ENCODE peak calls at places on chromosome 16, in seven cellular contexts. One of them, this sample, is unnamed.

GRCh38 chr16:77785365-77785764 is 3.0 kb upstream of the VAT1L start:
- DNase-seq in breast epithelium: no peak
- DNase-seq in left lung: no peak
- DNase-seq in tibial artery: no peak
- DNase-seq in activated CD8-positive, alpha-beta T cell treated with anti-CD3 and anti-CD28 coated beads for 36 hours: no peak
- DNase-seq in heart left ventricle: no peak
- DNase-seq in NCI-H1694 treated with DMSO at 0.1 percent for 48 hours: no peak
- DNase-seq in this sample: no peak

GRCh38 chr16:16015849-16016248 is 66.4 kb downstream of the ABCC1 start:
- DNase-seq in heart left ventricle: no peak
- DNase-seq in breast epithelium: no peak
- DNase-seq in NCI-H1694 treated with DMSO at 0.1 percent for 48 hours: no peak
- DNase-seq in left lung: no peak
- DNase-seq in tibial artery: no peak
- DNase-seq in activated CD8-positive, alpha-beta T cell treated with anti-CD3 and anti-CD28 coated beads for 36 hours: no peak
- DNase-seq in this sample: no peak

GRCh38 chr16:74092336-74092735 is 204.3 kb upstream of the PSMD7 start:
- DNase-seq in activated CD8-positive, alpha-beta T cell treated with anti-CD3 and anti-CD28 coated beads for 36 hours: no peak
- DNase-seq in breast epithelium: no peak
- DNase-seq in left lung: no peak
- DNase-seq in NCI-H1694 treated with DMSO at 0.1 percent for 48 hours: no peak
- DNase-seq in tibial artery: no peak
- DNase-seq in heart left ventricle: no peak
- DNase-seq in this sample: no peak

GRCh38 chr16:57867000-57867561 is 64.8 kb upstream of the KIFC3 start:
- DNase-seq in NCI-H1694 treated with DMSO at 0.1 percent for 48 hours: no peak
- DNase-seq in activated CD8-positive, alpha-beta T cell treated with anti-CD3 and anti-CD28 coated beads for 36 hours: no peak
- DNase-seq in tibial artery: no peak
- DNase-seq in breast epithelium: no peak
- DNase-seq in left lung: no peak
- DNase-seq in heart left ventricle: no peak
- DNase-seq in this sample: no peak

GRCh38 chr16:15857779-15858560 is 1.1 kb upstream of the MYH11 start:
- DNase-seq in activated CD8-positive, alpha-beta T cell treated with anti-CD3 and anti-CD28 coated beads for 36 hours: no peak
- DNase-seq in heart left ventricle: peak
- DNase-seq in breast epithelium: peak
- DNase-seq in NCI-H1694 treated with DMSO at 0.1 percent for 48 hours: no peak
- DNase-seq in tibial artery: peak
- DNase-seq in left lung: no peak
- DNase-seq in this sample: no peak

GRCh38 chr16:21634216-21634615 is 18.2 kb downstream of the IGSF6 start:
- DNase-seq in breast epithelium: no peak
- DNase-seq in tibial artery: no peak
- DNase-seq in NCI-H1694 treated with DMSO at 0.1 percent for 48 hours: no peak
- DNase-seq in heart left ventricle: no peak
- DNase-seq in activated CD8-positive, alpha-beta T cell treated with anti-CD3 and anti-CD28 coated beads for 36 hours: peak
- DNase-seq in left lung: no peak
- DNase-seq in this sample: no peak

GRCh38 chr16:67016681-67017450 is 12.1 kb upstream of the CBFB start:
- DNase-seq in activated CD8-positive, alpha-beta T cell treated with anti-CD3 and anti-CD28 coated beads for 36 hours: peak
- DNase-seq in breast epithelium: no peak
- DNase-seq in tibial artery: no peak
- DNase-seq in NCI-H1694 treated with DMSO at 0.1 percent for 48 hours: no peak
- DNase-seq in heart left ventricle: no peak
- DNase-seq in left lung: peak
- DNase-seq in this sample: no peak

GRCh38 chr16:28309811-28310311 is 17.5 kb downstream of the SBK1 start:
- DNase-seq in breast epithelium: no peak
- DNase-seq in NCI-H1694 treated with DMSO at 0.1 percent for 48 hours: no peak
- DNase-seq in left lung: peak
- DNase-seq in activated CD8-positive, alpha-beta T cell treated with anti-CD3 and anti-CD28 coated beads for 36 hours: peak
- DNase-seq in heart left ventricle: peak
- DNase-seq in tibial artery: no peak
- DNase-seq in this sample: peak

GRCh38 chr16:11084484-11085024 is 140.2 kb downstream of the CLEC16A start:
- DNase-seq in heart left ventricle: no peak
- DNase-seq in left lung: no peak
- DNase-seq in breast epithelium: no peak
- DNase-seq in NCI-H1694 treated with DMSO at 0.1 percent for 48 hours: no peak
- DNase-seq in tibial artery: no peak
- DNase-seq in activated CD8-positive, alpha-beta T cell treated with anti-CD3 and anti-CD28 coated beads for 36 hours: no peak
- DNase-seq in this sample: no peak

GRCh38 chr16:48125888-48126287 is 29.9 kb downstream of the ABCC12 start:
- DNase-seq in heart left ventricle: peak
- DNase-seq in breast epithelium: no peak
- DNase-seq in left lung: no peak
- DNase-seq in activated CD8-positive, alpha-beta T cell treated with anti-CD3 and anti-CD28 coated beads for 36 hours: no peak
- DNase-seq in tibial artery: no peak
- DNase-seq in NCI-H1694 treated with DMSO at 0.1 percent for 48 hours: no peak
- DNase-seq in this sample: no peak

GRCh38 chr16:8730335-8730915 is 56.0 kb downstream of the ABAT start:
- DNase-seq in left lung: no peak
- DNase-seq in heart left ventricle: no peak
- DNase-seq in breast epithelium: peak
- DNase-seq in activated CD8-positive, alpha-beta T cell treated with anti-CD3 and anti-CD28 coated beads for 36 hours: no peak
- DNase-seq in tibial artery: no peak
- DNase-seq in NCI-H1694 treated with DMSO at 0.1 percent for 48 hours: peak
- DNase-seq in this sample: no peak

GRCh38 chr16:57273359-57273758 is 11.1 kb downstream of the PLLP start:
- DNase-seq in tibial artery: no peak
- DNase-seq in activated CD8-positive, alpha-beta T cell treated with anti-CD3 and anti-CD28 coated beads for 36 hours: no peak
- DNase-seq in NCI-H1694 treated with DMSO at 0.1 percent for 48 hours: no peak
- DNase-seq in heart left ventricle: no peak
- DNase-seq in left lung: no peak
- DNase-seq in breast epithelium: no peak
- DNase-seq in this sample: no peak

GRCh38 chr16:50259334-50260205 is 6.8 kb upstream of the ADCY7 start:
- DNase-seq in tibial artery: peak
- DNase-seq in heart left ventricle: peak
- DNase-seq in activated CD8-positive, alpha-beta T cell treated with anti-CD3 and anti-CD28 coated beads for 36 hours: no peak
- DNase-seq in breast epithelium: no peak
- DNase-seq in NCI-H1694 treated with DMSO at 0.1 percent for 48 hours: peak
- DNase-seq in left lung: peak
- DNase-seq in this sample: peak

GRCh38 chr16:27177031-27177774 is 26.1 kb upstream of the KDM8 start:
- DNase-seq in activated CD8-positive, alpha-beta T cell treated with anti-CD3 and anti-CD28 coated beads for 36 hours: peak
- DNase-seq in breast epithelium: no peak
- DNase-seq in heart left ventricle: no peak
- DNase-seq in tibial artery: no peak
- DNase-seq in left lung: no peak
- DNase-seq in NCI-H1694 treated with DMSO at 0.1 percent for 48 hours: no peak
- DNase-seq in this sample: no peak

GRCh38 chr16:57627184-57627871 is 1.1 kb upstream of the ADGRG1 start:
- DNase-seq in NCI-H1694 treated with DMSO at 0.1 percent for 48 hours: no peak
- DNase-seq in heart left ventricle: no peak
- DNase-seq in tibial artery: no peak
- DNase-seq in breast epithelium: peak
- DNase-seq in left lung: no peak
- DNase-seq in activated CD8-positive, alpha-beta T cell treated with anti-CD3 and anti-CD28 coated beads for 36 hours: no peak
- DNase-seq in this sample: peak

GRCh38 chr16:88638323-88639230 is at the start of gene IL17C:
- DNase-seq in breast epithelium: no peak
- DNase-seq in heart left ventricle: no peak
- DNase-seq in tibial artery: no peak
- DNase-seq in NCI-H1694 treated with DMSO at 0.1 percent for 48 hours: no peak
- DNase-seq in activated CD8-positive, alpha-beta T cell treated with anti-CD3 and anti-CD28 coated beads for 36 hours: peak
- DNase-seq in left lung: no peak
- DNase-seq in this sample: no peak

GRCh38 chr16:19879241-19879792 is 5.3 kb downstream of the GPRC5B start:
- DNase-seq in activated CD8-positive, alpha-beta T cell treated with anti-CD3 and anti-CD28 coated beads for 36 hours: no peak
- DNase-seq in left lung: no peak
- DNase-seq in breast epithelium: peak
- DNase-seq in heart left ventricle: peak
- DNase-seq in tibial artery: no peak
- DNase-seq in NCI-H1694 treated with DMSO at 0.1 percent for 48 hours: peak
- DNase-seq in this sample: no peak